ENCODE peak calls at places on chromosome X, in six cellular contexts. G, Q, R, M, I and X are unnamed samples.

GRCh38 chrX:52346462-52347165 is 22.2 kb upstream of the XAGE2 start:
- DNase-seq in Q (no peak), M (no peak), G (no peak), I (no peak), R (no peak), X (no peak)

GRCh38 chrX:148573119-148573518 is 72.7 kb downstream of the AFF2 start:
- DNase-seq in M (no peak), G (no peak), R (no peak), Q (no peak), I (no peak), X (no peak)

GRCh38 chrX:65595460-65595876 is 60.9 kb upstream of the LAS1L start:
- DNase-seq in I (peak; percentile 88), G (peak; percentile 81), R (peak; percentile 97), M (peak; percentile 93), Q (peak; percentile 82), X (peak; percentile 92)

GRCh38 chrX:139044680-139045079 is 333.2 kb upstream of the FGF13 start:
- DNase-seq in R (no peak), M (no peak), Q (no peak), G (no peak), I (no peak), X (no peak)

GRCh38 chrX:10015711-10016515 is 48.8 kb downstream of the CLDN34 start:
- DNase-seq in Q (no peak), I (peak; percentile 50), G (no peak), M (no peak), R (peak; percentile 82), X (no peak)

GRCh38 chrX:1323315-1323714 is 13.3 kb upstream of the IL3RA start:
- DNase-seq in R (no peak), Q (no peak), I (peak; percentile 44), M (peak; percentile 83), G (no peak), X (peak; percentile 8)

GRCh38 chrX:109920868-109921267 is 82.0 kb upstream of the TMEM164 start:
- DNase-seq in M (no peak), Q (no peak), I (no peak), R (no peak), G (no peak), X (no peak)

GRCh38 chrX:64867217-64867616 is 109.0 kb downstream of the ZC4H2 start:
- DNase-seq in G (no peak), R (no peak), Q (no peak), I (no peak), M (peak; percentile 37), X (no peak)

GRCh38 chrX:20477836-20478532 is 211.3 kb upstream of the RPS6KA3 start:
- DNase-seq in M (no peak), I (no peak), G (no peak), R (no peak), Q (no peak), X (no peak)

GRCh38 chrX:11386001-11386523 is 92.8 kb downstream of the AMELX start:
- DNase-seq in R (no peak), Q (peak; percentile 50), G (no peak), M (no peak), I (no peak), X (no peak)

GRCh38 chrX:37961118-37961517 is 45.2 kb upstream of the SYTL5 start:
- DNase-seq in R (no peak), I (no peak), M (no peak), G (no peak), Q (no peak), X (no peak)

GRCh38 chrX:70219938-70220764 is 14.3 kb upstream of the AWAT1 start:
- DNase-seq in I (no peak), G (no peak), M (peak; percentile 3), Q (peak; percentile 37), R (no peak), X (no peak)

GRCh38 chrX:52923781-52924241 is 26.7 kb downstream of the FAM156B start:
- DNase-seq in G (no peak), R (no peak), I (no peak), Q (no peak), M (no peak), X (no peak)

GRCh38 chrX:138128025-138128671 is 562.2 kb downstream of the ZIC3 start:
- DNase-seq in Q (peak; percentile 7), M (peak; percentile 9), I (peak; percentile 21), R (no peak), G (no peak), X (no peak)

GRCh38 chrX:6292599-6292998 is 63.9 kb upstream of the NLGN4X start:
- DNase-seq in Q (no peak), I (no peak), G (no peak), R (no peak), M (no peak), X (no peak)

GRCh38 chrX:13808293-13808692 is 8.6 kb downstream of the GPM6B start:
- DNase-seq in M (no peak), R (no peak), Q (no peak), G (no peak), I (no peak), X (no peak)

GRCh38 chrX:63514575-63514967 is 163.4 kb upstream of the SPIN4 start:
- DNase-seq in Q (no peak), M (no peak), I (no peak), G (no peak), R (no peak), X (no peak)

GRCh38 chrX:19846995-19847790 is 40.2 kb downstream of the SH3KBP1 start:
- DNase-seq in M (peak; percentile 65), R (no peak), Q (peak; percentile 64), G (no peak), I (no peak), X (no peak)

GRCh38 chrX:39311646-39312045 is 510.4 kb downstream of the MID1IP1 start:
- DNase-seq in Q (no peak), M (peak; percentile 64), G (no peak), R (no peak), I (no peak), X (no peak)

GRCh38 chrX:52355108-52355507 is 13.7 kb upstream of the XAGE2 start:
- DNase-seq in G (no peak), R (no peak), M (no peak), I (no peak), Q (no peak), X (no peak)

GRCh38 chrX:54481751-54482150 is 14.3 kb downstream of the FGD1 start:
- DNase-seq in I (no peak), Q (no peak), M (no peak), G (no peak), R (peak; percentile 12), X (no peak)

GRCh38 chrX:53294024-53294648 is 12.8 kb upstream of the IQSEC2 start:
- DNase-seq in R (no peak), G (no peak), M (no peak), Q (no peak), I (no peak), X (no peak)

GRCh38 chrX:15956684-15957083 is 102.1 kb upstream of the AP1S2 start:
- DNase-seq in Q (no peak), R (no peak), I (no peak), G (no peak), M (no peak), X (no peak)

GRCh38 chrX:85004255-85004654 is 578 bp downstream of the APOOL start:
- DNase-seq in M (peak; percentile 1), R (no peak), I (no peak), G (no peak), Q (no peak), X (no peak)

GRCh38 chrX:38612281-38612680 is 50.9 kb downstream of the TSPAN7 start:
- DNase-seq in G (no peak), Q (no peak), I (no peak), R (no peak), M (no peak), X (no peak)

GRCh38 chrX:49247346-49247745 is 12.1 kb downstream of the CCDC22 start:
- DNase-seq in R (no peak), Q (no peak), I (no peak), M (no peak), G (no peak), X (no peak)

GRCh38 chrX:14015941-14016340 is 13.8 kb downstream of the GEMIN8 start:
- DNase-seq in M (no peak), G (no peak), Q (no peak), I (no peak), R (no peak), X (no peak)

GRCh38 chrX:50698944-50699343 is 115.0 kb downstream of the SHROOM4 start:
- DNase-seq in Q (no peak), R (no peak), M (no peak), G (no peak), I (no peak), X (no peak)

GRCh38 chrX:133926099-133926498 is 59.3 kb downstream of the GPC3 start:
- DNase-seq in G (no peak), R (no peak), M (no peak), I (no peak), Q (no peak), X (no peak)

GRCh38 chrX:13216139-13216538 is 103.7 kb downstream of the ATXN3L start:
- DNase-seq in R (no peak), M (no peak), G (no peak), I (no peak), Q (no peak), X (no peak)

GRCh38 chrX:45762699-45763647 is 562.3 kb upstream of the DIPK2B start:
- DNase-seq in G (no peak), I (no peak), M (peak; percentile 67), Q (no peak), R (no peak), X (no peak)

GRCh38 chrX:48573690-48574269 is 504 bp upstream of the RBM3 start:
- DNase-seq in M (no peak), Q (no peak), I (no peak), R (peak; percentile 88), G (no peak), X (no peak)

GRCh38 chrX:111086521-111087127 is 9.4 kb upstream of the PAK3 start:
- DNase-seq in M (no peak), R (no peak), G (no peak), Q (no peak), I (no peak), X (no peak)

GRCh38 chrX:129618997-129619396 is 35.8 kb downstream of the APLN start:
- DNase-seq in R (no peak), I (no peak), M (no peak), G (no peak), Q (no peak), X (no peak)

GRCh38 chrX:29315931-29316330 is 728.7 kb downstream of the IL1RAPL1 start:
- DNase-seq in I (no peak), M (no peak), G (no peak), Q (no peak), R (no peak), X (no peak)

GRCh38 chrX:16695079-16695676 is 17.3 kb downstream of the CTPS2 start:
- DNase-seq in G (peak; percentile 16), R (no peak), Q (no peak), I (peak; percentile 81), M (peak; percentile 37), X (peak; percentile 61)

GRCh38 chrX:33082371-33082770 is 129.0 kb downstream of the DMD start:
- DNase-seq in G (no peak), R (no peak), Q (no peak), M (no peak), I (no peak), X (no peak)

GRCh38 chrX:140723251-140723650 is 13.7 kb downstream of the LINC00632 start:
- DNase-seq in M (no peak), R (no peak), I (no peak), Q (no peak), G (no peak), X (no peak)

GRCh38 chrX:47380268-47380667 is 9.9 kb downstream of the ZNF157 start:
- DNase-seq in G (no peak), I (no peak), R (no peak), M (peak; percentile 78), Q (no peak), X (peak; percentile 62)

GRCh38 chrX:20547649-20548051 is 280.9 kb upstream of the RPS6KA3 start:
- DNase-seq in I (peak; percentile 16), Q (no peak), R (no peak), G (peak; percentile 0), M (peak; percentile 21), X (no peak)